ENCODE peak calls at places on chromosomes 2 and 18, in six cellular contexts. One of them, this sample, is unnamed.

GRCh38 chr2:197944416-197944815 is 140.0 kb downstream of the PLCL1 start:
- DNase-seq in hepatocyte: peak
- DNase-seq in AML-193: no peak
- DNase-seq in GM12892: no peak
- DNase-seq in mesenchymal stem cell: no peak
- DNase-seq in D341Med: no peak
- DNase-seq in this sample: no peak

GRCh38 chr2:6966541-6966940 is 49.3 kb downstream of the RNF144A start:
- DNase-seq in GM12892: no peak
- DNase-seq in mesenchymal stem cell: no peak
- DNase-seq in D341Med: no peak
- DNase-seq in hepatocyte: no peak
- DNase-seq in AML-193: no peak
- DNase-seq in this sample: no peak

GRCh38 chr2:82790277-82791021 is 1668.6 kb downstream of the SUCLG1 start:
- DNase-seq in hepatocyte: peak
- DNase-seq in GM12892: no peak
- DNase-seq in mesenchymal stem cell: peak
- DNase-seq in D341Med: no peak
- DNase-seq in AML-193: no peak
- DNase-seq in this sample: no peak

GRCh38 chr2:144198116-144198515 is 321.8 kb downstream of the ZEB2 start:
- DNase-seq in hepatocyte: peak
- DNase-seq in mesenchymal stem cell: peak
- DNase-seq in AML-193: peak
- DNase-seq in GM12892: no peak
- DNase-seq in D341Med: no peak
- DNase-seq in this sample: no peak

GRCh38 chr2:42754021-42754775 is 9.7 kb downstream of the OXER1 start:
- DNase-seq in hepatocyte: no peak
- DNase-seq in D341Med: no peak
- DNase-seq in AML-193: no peak
- DNase-seq in mesenchymal stem cell: no peak
- DNase-seq in GM12892: no peak
- DNase-seq in this sample: no peak

GRCh38 chr18:51226068-51226467 is 28.6 kb upstream of the MEX3C start:
- DNase-seq in mesenchymal stem cell: no peak
- DNase-seq in AML-193: no peak
- DNase-seq in GM12892: no peak
- DNase-seq in hepatocyte: no peak
- DNase-seq in D341Med: no peak
- DNase-seq in this sample: no peak

GRCh38 chr18:25787281-25787680 is 303.1 kb downstream of the SS18 start:
- DNase-seq in D341Med: no peak
- DNase-seq in GM12892: no peak
- DNase-seq in AML-193: no peak
- DNase-seq in mesenchymal stem cell: no peak
- DNase-seq in hepatocyte: no peak
- DNase-seq in this sample: no peak

GRCh38 chr2:100272848-100273329 is 49.4 kb downstream of the LONRF2 start:
- DNase-seq in mesenchymal stem cell: no peak
- DNase-seq in GM12892: no peak
- DNase-seq in AML-193: no peak
- DNase-seq in D341Med: no peak
- DNase-seq in hepatocyte: no peak
- DNase-seq in this sample: no peak

GRCh38 chr2:39139511-39140237 is 18.8 kb upstream of the SOS1 start:
- DNase-seq in mesenchymal stem cell: no peak
- DNase-seq in hepatocyte: no peak
- DNase-seq in D341Med: no peak
- DNase-seq in AML-193: no peak
- DNase-seq in GM12892: no peak
- DNase-seq in this sample: no peak

GRCh38 chr2:165016772-165017411 is 61.6 kb upstream of the SLC38A11 start:
- DNase-seq in D341Med: peak
- DNase-seq in GM12892: no peak
- DNase-seq in mesenchymal stem cell: peak
- DNase-seq in hepatocyte: peak
- DNase-seq in AML-193: peak
- DNase-seq in this sample: peak

GRCh38 chr2:74671479-74671878 is 17.4 kb downstream of the SEMA4F start:
- DNase-seq in AML-193: no peak
- DNase-seq in D341Med: no peak
- DNase-seq in GM12892: no peak
- DNase-seq in mesenchymal stem cell: peak
- DNase-seq in hepatocyte: no peak
- DNase-seq in this sample: no peak

GRCh38 chr2:189579585-189579984 is 1.0 kb downstream of the SLC40A1 start:
- DNase-seq in GM12892: no peak
- DNase-seq in D341Med: no peak
- DNase-seq in mesenchymal stem cell: peak
- DNase-seq in AML-193: peak
- DNase-seq in hepatocyte: peak
- DNase-seq in this sample: peak

GRCh38 chr18:69564602-69565001 is 163.9 kb downstream of the DOK6 start:
- DNase-seq in AML-193: no peak
- DNase-seq in GM12892: no peak
- DNase-seq in hepatocyte: no peak
- DNase-seq in D341Med: no peak
- DNase-seq in mesenchymal stem cell: no peak
- DNase-seq in this sample: no peak

GRCh38 chr2:162002623-162003200 is 71.3 kb downstream of the DPP4 start:
- DNase-seq in D341Med: peak
- DNase-seq in hepatocyte: no peak
- DNase-seq in GM12892: no peak
- DNase-seq in AML-193: no peak
- DNase-seq in mesenchymal stem cell: no peak
- DNase-seq in this sample: no peak

GRCh38 chr2:200772620-200773019 is 39.1 kb upstream of the BZW1 start:
- DNase-seq in GM12892: no peak
- DNase-seq in AML-193: no peak
- DNase-seq in mesenchymal stem cell: no peak
- DNase-seq in hepatocyte: no peak
- DNase-seq in D341Med: no peak
- DNase-seq in this sample: no peak

This sample was measured in KG1.